ENCODE peak calls at places on chromosomes 2 and 18, in six cellular contexts. O, V, X, L, J and S are unnamed samples.
A peak's percentile ranks its signal among the peaks of the same experiment; 100 is the strongest.

GRCh38 chr2:156332452-156333273 is at the start of gene NR4A2:
- DNase-seq in O (peak; percentile 92), V (peak; percentile 96), X (peak; percentile 91), L (peak; percentile 84), J (peak; percentile 91), S (no peak)

GRCh38 chr2:167550448-167550847 is 662.2 kb downstream of the XIRP2 start:
- DNase-seq in O (no peak), V (peak; percentile 2), X (no peak), L (peak; percentile 2), J (no peak), S (no peak)

GRCh38 chr2:204364860-204365530 is 180.3 kb upstream of the PARD3B start:
- DNase-seq in O (no peak), V (no peak), X (no peak), L (no peak), J (no peak), S (no peak)

GRCh38 chr2:46300406-46300832 is 3.2 kb downstream of the EPAS1 start:
- DNase-seq in O (no peak), V (no peak), X (no peak), L (no peak), J (no peak), S (no peak)

GRCh38 chr2:100107440-100107839 is 35.0 kb downstream of the AFF3 start:
- DNase-seq in O (no peak), V (no peak), X (no peak), L (no peak), J (no peak), S (no peak)

GRCh38 chr2:203710211-203710610 is 3.8 kb downstream of the CD28 start:
- DNase-seq in O (no peak), V (no peak), X (no peak), L (no peak), J (no peak), S (no peak)

GRCh38 chr2:154394600-154394999 is 303.9 kb upstream of the KCNJ3 start:
- DNase-seq in O (no peak), V (no peak), X (no peak), L (no peak), J (no peak), S (no peak)

GRCh38 chr18:49024808-49025361 is 74.1 kb upstream of the SMAD7 start:
- DNase-seq in O (no peak), V (no peak), X (no peak), L (no peak), J (no peak), S (no peak)

GRCh38 chr18:12885500-12885899 is 1.5 kb upstream of the PTPN2 start:
- DNase-seq in O (peak; percentile 64), V (no peak), X (no peak), L (no peak), J (no peak), S (no peak)

GRCh38 chr18:29034113-29034856 is 857.4 kb upstream of the CDH2 start:
- DNase-seq in O (no peak), V (no peak), X (no peak), L (no peak), J (no peak), S (no peak)

GRCh38 chr18:59198215-59198614 is 21.7 kb upstream of the GRP start:
- DNase-seq in O (no peak), V (no peak), X (no peak), L (no peak), J (no peak), S (no peak)

GRCh38 chr18:59196161-59196560 is 23.8 kb upstream of the GRP start:
- DNase-seq in O (no peak), V (no peak), X (no peak), L (no peak), J (no peak), S (no peak)

GRCh38 chr18:59202258-59202820 is 17.6 kb upstream of the GRP start:
- DNase-seq in O (no peak), V (no peak), X (no peak), L (no peak), J (no peak), S (no peak)

GRCh38 chr18:59197636-59198035 is 22.3 kb upstream of the GRP start:
- DNase-seq in O (no peak), V (no peak), X (no peak), L (no peak), J (no peak), S (no peak)

GRCh38 chr18:59200787-59201186 is 19.2 kb upstream of the GRP start:
- DNase-seq in O (no peak), V (peak; percentile 7), X (no peak), L (no peak), J (no peak), S (no peak)
- TF ChIP-seq CTCF in O (no peak), V (peak; percentile 15), X (no peak), L (peak; percentile 32), J (no peak), S (no peak)

DNA sequence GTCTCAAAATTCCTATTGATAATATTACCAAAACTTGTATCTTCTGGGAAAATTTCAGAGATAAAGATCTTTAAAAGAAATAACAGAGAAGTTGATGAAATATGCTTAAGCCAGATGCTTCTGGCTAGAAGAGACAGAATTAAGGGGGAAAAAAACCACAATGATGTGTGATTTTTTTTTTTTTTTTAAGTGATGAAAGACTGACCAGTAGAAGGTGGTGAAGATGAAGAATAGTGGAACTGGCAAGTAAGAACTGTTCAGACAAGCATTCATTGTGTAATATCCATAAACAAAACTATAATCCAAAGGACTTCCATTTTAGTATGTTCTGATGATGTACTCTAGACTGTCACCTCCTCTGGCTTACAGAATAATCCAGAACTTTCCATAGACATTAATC is 89.8 kb downstream of the INO80D start:
- DNase-seq in O (no peak), V (no peak), X (no peak), L (no peak), J (no peak), S (no peak)
- H3K36me3 ChIP-seq in O (peaks cover 3% of the 10 kb centered on the region), V (no peaks in the 10 kb centered on the region), X (peaks cover 68% of the 10 kb centered on the region), L (no peaks in the 10 kb centered on the region), J (no peaks in the 10 kb centered on the region), S (no peaks in the 10 kb centered on the region)

DNA sequence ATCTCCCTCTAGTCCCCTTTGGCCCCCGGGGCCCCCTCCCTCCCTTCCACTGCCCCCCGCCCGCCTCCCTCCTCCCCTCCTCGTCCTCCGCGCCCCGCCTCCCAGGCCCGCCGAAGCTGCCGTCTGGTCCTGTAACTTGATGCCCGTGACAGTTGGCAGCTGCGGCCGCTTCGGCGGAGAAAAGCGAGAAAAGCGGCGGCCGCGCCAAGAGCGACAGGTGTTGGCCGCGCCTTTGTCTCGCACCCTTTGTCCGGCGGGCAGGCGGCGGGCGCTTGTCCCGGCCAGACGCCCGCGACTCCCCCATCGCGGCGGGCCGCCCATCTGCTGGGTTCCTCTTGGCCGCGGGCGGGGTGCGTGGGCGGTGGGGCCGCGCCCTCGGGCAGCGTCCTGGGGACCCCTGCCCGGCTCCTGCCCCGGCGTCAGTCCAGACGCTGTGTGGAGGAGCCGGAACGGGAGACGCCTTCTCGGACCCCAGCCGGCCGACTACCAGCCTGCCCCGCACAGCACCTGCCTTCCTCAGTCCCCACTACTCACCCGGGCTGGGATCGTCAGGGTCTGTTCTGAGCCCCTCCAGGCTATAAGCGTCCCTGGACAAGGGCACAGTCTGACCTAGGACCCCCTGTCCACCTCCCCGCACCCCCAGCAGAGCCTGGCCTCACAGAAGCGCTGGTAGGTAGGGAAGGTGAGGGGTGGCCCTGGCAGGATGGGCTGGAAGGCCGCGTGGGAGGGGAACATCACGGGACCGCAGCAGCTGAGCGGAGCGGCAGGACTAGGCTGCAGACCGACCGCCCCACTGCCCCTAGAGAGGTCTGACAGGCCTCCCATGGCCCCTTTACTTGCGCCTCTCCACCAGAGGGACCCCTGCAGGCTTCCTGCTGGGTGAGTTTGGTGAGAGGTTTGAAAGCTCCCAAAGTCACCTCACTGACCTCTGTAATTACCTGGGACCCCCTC is 1.2 kb upstream of the HES6 start:
- DNase-seq in O (peak; percentile 58), V (peak; percentile 41), X (peak; percentile 88), L (no peak), J (peak; percentile 36), S (no peak)
- H3K27me3 ChIP-seq in O (no peaks in the 10 kb centered on the region), V (no peaks in the 10 kb centered on the region), X (peaks cover 7% of the 10 kb centered on the region), L (peaks cover 4% of the 10 kb centered on the region), J (peaks cover 19% of the 10 kb centered on the region), S (peaks cover 12% of the 10 kb centered on the region)

DNA sequence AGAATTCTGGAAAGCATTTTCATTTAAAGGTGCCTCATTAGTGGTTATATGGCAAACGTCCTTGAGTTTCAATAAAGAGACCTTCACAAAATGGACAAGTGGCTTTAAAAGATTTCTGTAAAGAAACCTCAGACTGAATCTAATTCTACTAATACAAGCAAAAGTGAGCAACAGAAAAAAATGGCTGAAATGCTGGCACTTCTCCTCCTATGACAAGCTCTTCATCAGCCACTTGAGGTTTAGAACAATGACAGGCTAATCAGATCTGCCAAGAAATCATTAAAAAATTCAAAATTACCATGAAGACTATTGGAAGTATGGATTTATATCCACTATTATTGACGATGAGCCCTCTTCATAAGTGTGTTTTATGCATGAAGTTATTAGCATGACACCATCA is 71.8 kb downstream of the MYO3B start:
- DNase-seq in O (no peak), V (no peak), X (no peak), L (no peak), J (no peak), S (no peak)
- TF ChIP-seq CTCF in O (no peak), V (no peak), X (no peak), L (no peak), J (no peak), S (no peak)

DNA sequence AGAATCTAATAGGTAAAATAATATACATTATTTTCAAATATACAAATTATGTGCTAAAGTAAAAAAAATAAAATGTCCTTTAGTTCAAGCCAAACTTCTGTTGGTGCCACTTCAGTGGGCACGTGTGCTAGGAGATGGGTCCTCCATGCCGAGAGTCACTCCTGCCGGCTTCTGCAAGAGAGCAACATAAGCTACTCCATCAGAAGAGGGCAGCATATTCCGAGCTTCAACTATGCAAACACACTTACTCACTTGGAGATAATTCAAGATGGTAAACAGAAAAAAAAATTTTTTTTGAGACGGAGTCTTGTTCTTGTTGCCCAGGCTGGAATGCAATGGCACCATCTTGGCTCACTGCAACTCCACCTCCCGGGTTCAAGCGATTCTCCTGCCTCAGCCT is 24.4 kb downstream of the CNOT11 start:
- DNase-seq in O (no peak), V (no peak), X (no peak), L (peak; percentile 19), J (no peak), S (no peak)
- H3K36me3 ChIP-seq in O (peaks cover 12% of the 10 kb centered on the region), V (peaks cover 39% of the 10 kb centered on the region), X (peaks cover 91% of the 10 kb centered on the region), L (peaks cover 29% of the 10 kb centered on the region), J (no peaks in the 10 kb centered on the region), S (no peaks in the 10 kb centered on the region)

DNA sequence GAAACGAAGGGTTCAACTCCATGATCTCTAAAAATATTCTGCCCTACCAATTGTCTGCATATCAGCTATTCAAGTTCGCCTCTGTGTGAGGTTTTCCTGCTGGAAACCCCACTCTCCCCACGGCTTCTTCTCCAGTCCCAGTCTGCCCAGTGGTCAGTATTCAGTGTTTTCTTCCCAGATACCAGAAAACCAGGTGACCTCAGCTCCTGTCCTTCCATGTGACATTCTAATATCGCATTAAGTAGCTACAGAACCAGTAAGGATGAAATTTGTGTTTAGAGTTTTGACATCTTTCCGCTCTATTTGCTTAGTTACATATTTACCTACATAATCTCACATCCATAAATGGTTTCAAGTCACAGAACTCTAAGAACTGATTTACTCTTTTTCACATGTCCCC is 26.4 kb upstream of the SNTG2 start:
- DNase-seq in O (no peak), V (no peak), X (no peak), L (no peak), J (no peak), S (no peak)
- H3K27me3 ChIP-seq in O (no peaks in the 10 kb centered on the region), V (peaks cover 25% of the 10 kb centered on the region), X (peaks cover 7% of the 10 kb centered on the region), L (no peaks in the 10 kb centered on the region), J (peaks cover 21% of the 10 kb centered on the region), S (no peaks in the 10 kb centered on the region)

DNA sequence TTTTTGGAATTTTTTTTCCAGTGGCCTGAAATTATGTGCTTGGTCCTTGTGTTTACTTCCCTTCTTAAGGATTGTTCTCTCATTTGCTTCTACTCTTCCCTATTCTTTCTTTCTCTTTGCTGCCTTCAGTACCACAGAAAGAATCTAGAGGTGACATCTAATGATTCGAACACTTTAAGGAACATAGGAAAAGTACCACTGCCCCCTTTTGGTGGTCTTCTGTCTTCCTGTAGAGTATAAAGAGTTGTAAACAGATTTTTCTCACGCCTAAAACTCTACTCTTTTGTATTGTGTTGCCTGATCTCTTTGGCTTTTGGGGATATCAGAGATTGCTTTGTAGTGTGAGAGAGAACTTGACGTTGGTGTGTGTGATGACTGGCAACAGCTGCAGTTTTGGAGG is 7.0 kb upstream of the SCTR start:
- DNase-seq in O (no peak), V (no peak), X (no peak), L (no peak), J (no peak), S (no peak)
- TF ChIP-seq CTCF in O (no peak), V (no peak), X (no peak), L (peak; percentile 16), J (no peak), S (no peak)